ENCODE peak calls at places on chromosomes 16 and 17, in seven cellular contexts. E is lung, X is endothelial cell, U is AG04450, M is OCI-LY7, B is HFFc6, I is IMR-90. D is an unnamed sample.

GRCh38 chr16:1326380-1326779 is 7.1 kb upstream of the BAIAP3 start:
- DNase-seq in B (no peak), E (no peak), U (no peak), X (no peak), M (no peak), I (no peak), D (no peak)

GRCh38 chr16:88062341-88062861 is 111.2 kb downstream of the BANP start:
- DNase-seq in E (no peak), B (peak), U (peak), I (peak), X (no peak), M (no peak), D (no peak)

GRCh38 chr16:9092963-9093477 is 1.6 kb downstream of the HAPSTR1 start:
- DNase-seq in B (no peak), I (no peak), M (peak), U (no peak), X (peak), E (peak), D (no peak)

GRCh38 chr16:10969615-10970014 is 25.3 kb downstream of the CLEC16A start:
- DNase-seq in M (no peak), B (no peak), I (no peak), X (no peak), U (no peak), E (no peak), D (no peak)

GRCh38 chr17:73343168-73343634 is 31.4 kb upstream of the CDC42EP4 start:
- DNase-seq in U (peak), X (no peak), B (no peak), E (no peak), M (no peak), I (peak), D (peak)

GRCh38 chr17:49970498-49970897 is 1.5 kb downstream of the DLX4 start:
- DNase-seq in B (no peak), E (no peak), I (no peak), X (no peak), M (no peak), U (no peak), D (no peak)

GRCh38 chr17:50133769-50134099 is 3.8 kb upstream of the SAMD14 start:
- DNase-seq in M (no peak), E (no peak), X (no peak), I (no peak), B (no peak), U (no peak), D (peak)

GRCh38 chr16:88375236-88376052 is 7.3 kb upstream of the ZNF469 start:
- DNase-seq in M (no peak), X (no peak), I (no peak), B (no peak), U (no peak), E (no peak), D (no peak)

GRCh38 chr17:67441052-67441738 is 64.1 kb downstream of the PITPNC1 start:
- DNase-seq in I (peak), M (peak), X (peak), E (peak), U (peak), B (peak), D (no peak)

GRCh38 chr16:27625050-27625697 is 75.2 kb downstream of the KATNIP start:
- DNase-seq in E (no peak), B (no peak), X (no peak), M (no peak), U (no peak), I (peak), D (no peak)

GRCh38 chr17:28956112-28956511 is 4.8 kb upstream of the PHF12 start:
- DNase-seq in B (no peak), I (no peak), E (no peak), U (no peak), M (no peak), X (no peak), D (no peak)

GRCh38 chr17:6539871-6540270 is 16.5 kb downstream of the PITPNM3 start:
- DNase-seq in E (no peak), I (no peak), U (no peak), B (no peak), M (no peak), X (no peak), D (no peak)

GRCh38 chr17:48605409-48605864 is 651 bp upstream of the HOXB6 start:
- DNase-seq in I (no peak), E (no peak), U (no peak), X (no peak), B (no peak), M (no peak), D (no peak)

GRCh38 chr17:71068351-71068750 is 899.0 kb downstream of the KCNJ2 start:
- DNase-seq in E (no peak), I (peak), X (no peak), B (no peak), M (no peak), U (no peak), D (no peak)

GRCh38 chr16:17339764-17340541 is 130.8 kb downstream of the XYLT1 start:
- DNase-seq in M (no peak), B (peak), I (peak), U (no peak), X (no peak), E (no peak), D (no peak)

GRCh38 chr17:21360048-21360447 is 16.1 kb upstream of the KCNJ12 start:
- DNase-seq in B (no peak), M (no peak), I (no peak), U (no peak), X (no peak), E (no peak), D (no peak)

GRCh38 chr16:75494696-75495601 is at the start of gene CHST6:
- DNase-seq in X (peak), I (no peak), M (no peak), B (no peak), E (no peak), U (no peak), D (no peak)

GRCh38 chr16:30458561-30459394 is 13.1 kb upstream of the SEPHS2 start:
- DNase-seq in M (peak), U (no peak), X (no peak), E (peak), I (no peak), B (no peak), D (no peak)

GRCh38 chr17:66964930-66965800 is 658 bp downstream of the CACNG4 start:
- DNase-seq in X (peak), U (no peak), I (no peak), B (no peak), M (no peak), E (no peak), D (peak)

GRCh38 chr16:54286067-54286329 is 589 bp downstream of the IRX3 start:
- DNase-seq in I (no peak), E (no peak), X (no peak), M (no peak), U (no peak), B (no peak), D (no peak)

GRCh38 chr16:75764154-75764768 is 38.0 kb upstream of the CPHXL start:
- DNase-seq in U (peak), B (peak), M (peak), I (peak), E (peak), X (peak), D (no peak)

GRCh38 chr16:71383054-71383773 is 24.7 kb downstream of the CALB2 start:
- DNase-seq in U (no peak), E (no peak), B (peak), I (peak), X (no peak), M (no peak), D (no peak)

GRCh38 chr17:16285646-16286008 is 67.6 kb downstream of the CENPV start:
- DNase-seq in X (peak), E (no peak), B (no peak), I (no peak), M (no peak), U (no peak), D (no peak)

GRCh38 chr16:11651796-11652195 is 16.5 kb upstream of the SNN start:
- DNase-seq in M (peak), X (no peak), I (no peak), U (no peak), B (no peak), E (no peak), D (no peak)

GRCh38 chr17:11981862-11982261 is 15.4 kb downstream of the ZNF18 start:
- DNase-seq in B (no peak), M (no peak), U (no peak), E (no peak), X (no peak), I (no peak), D (no peak)
- TF ChIP-seq CTCF in B (no peak), M (no peak), U (no peak), E (no peak), X (no peak), I (no peak), D (no peak)

DNA sequence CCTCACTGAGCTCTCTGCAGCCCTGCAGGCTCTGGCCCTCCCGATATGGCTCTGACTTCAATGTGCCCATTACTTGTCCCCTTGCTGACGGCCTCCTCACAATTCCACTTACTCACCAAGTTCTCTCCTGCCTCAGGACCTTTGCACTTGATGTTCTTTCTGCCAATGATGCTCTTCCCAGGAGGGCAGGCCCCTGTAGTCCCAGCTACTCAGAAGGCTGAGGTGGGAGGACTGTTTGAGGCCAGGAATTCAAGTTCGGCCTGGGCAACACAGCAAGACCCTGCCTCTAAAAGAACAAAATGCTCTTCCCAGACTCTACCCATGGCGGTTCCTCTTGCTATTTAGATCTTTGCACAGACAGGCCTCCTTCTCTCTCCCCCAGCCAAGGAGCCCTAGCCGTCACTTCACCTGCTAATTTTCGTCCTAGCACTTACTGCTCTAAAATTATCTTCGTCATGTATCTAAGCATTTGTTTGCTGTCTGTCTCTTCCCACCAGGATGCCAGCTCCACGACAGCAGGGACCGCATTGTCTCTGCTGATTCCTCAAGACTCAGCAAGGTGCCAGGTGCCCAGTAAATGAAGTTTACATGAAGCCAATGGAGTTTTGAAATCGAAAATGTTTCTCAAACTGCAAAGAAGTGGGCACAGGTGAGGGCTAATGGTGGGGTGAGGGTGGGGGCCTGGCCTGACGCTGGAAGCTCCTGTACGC is 626 bp upstream of the RAI1 start:
- DNase-seq in U (no peak), I (no peak), M (no peak), X (no peak), B (no peak), E (no peak), D (no peak)
- TF ChIP-seq CTCF in U (no peak), I (no peak), M (no peak), X (no peak), B (no peak), E (no peak), D (no peak)

GRCh38 chr16:81263470-81264200 is 25.1 kb downstream of the BCO1 start:
- DNase-seq in B (peak), I (peak), U (no peak), E (no peak), X (no peak), M (no peak), D (no peak)
- TF ChIP-seq CTCF in B (peak), I (no peak), U (peak), E (no peak), X (no peak), M (peak), D (no peak)

GRCh38 chr16:2465653-2466415 is 5.3 kb upstream of the NTN3 start:
- DNase-seq in E (no peak), U (no peak), X (no peak), M (peak), B (no peak), I (no peak), D (no peak)

GRCh38 chr16:2468725-2469398 is 2.2 kb upstream of the NTN3 start:
- DNase-seq in I (no peak), U (no peak), E (no peak), M (peak), X (no peak), B (no peak), D (peak)

GRCh38 chr16:2468142-2468724 is 2.9 kb upstream of the NTN3 start:
- DNase-seq in E (no peak), I (peak), B (no peak), U (no peak), X (no peak), M (no peak), D (no peak)

GRCh38 chr16:2466667-2467300 is 4.3 kb upstream of the NTN3 start:
- DNase-seq in B (no peak), U (no peak), X (no peak), E (no peak), M (no peak), I (no peak), D (no peak)

GRCh38 chr16:2467301-2468141 is 3.6 kb upstream of the NTN3 start:
- DNase-seq in E (no peak), I (peak), B (peak), X (peak), U (no peak), M (peak), D (peak)
- TF ChIP-seq CTCF in E (no peak), I (peak), B (peak), X (no peak), U (no peak), M (peak), D (no peak)

DNA sequence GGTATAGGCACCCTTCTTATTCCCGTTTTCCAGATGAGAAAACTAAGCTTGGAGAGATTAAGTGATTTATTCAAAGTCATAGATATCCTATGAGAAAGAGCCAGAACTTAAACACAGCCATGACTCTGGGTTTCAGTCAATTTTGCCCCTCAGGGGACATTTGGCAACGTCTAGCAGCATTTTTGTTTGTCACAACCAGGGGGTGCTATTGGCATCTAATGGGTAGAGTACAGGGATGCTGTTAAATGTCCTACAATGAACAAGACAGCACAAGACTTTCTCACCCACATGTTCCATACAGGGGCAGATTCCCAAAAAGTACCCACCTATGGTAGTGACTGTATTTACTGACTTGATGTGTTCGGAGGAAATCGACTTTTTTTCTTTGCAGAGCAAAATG is 4.8 kb upstream of the SHISA9 start:
- DNase-seq in B (peak), M (peak), I (no peak), X (peak), U (no peak), E (no peak), D (no peak)
- TF ChIP-seq CTCF in B (peak), M (peak), I (no peak), X (peak), U (no peak), E (no peak), D (peak)

DNA sequence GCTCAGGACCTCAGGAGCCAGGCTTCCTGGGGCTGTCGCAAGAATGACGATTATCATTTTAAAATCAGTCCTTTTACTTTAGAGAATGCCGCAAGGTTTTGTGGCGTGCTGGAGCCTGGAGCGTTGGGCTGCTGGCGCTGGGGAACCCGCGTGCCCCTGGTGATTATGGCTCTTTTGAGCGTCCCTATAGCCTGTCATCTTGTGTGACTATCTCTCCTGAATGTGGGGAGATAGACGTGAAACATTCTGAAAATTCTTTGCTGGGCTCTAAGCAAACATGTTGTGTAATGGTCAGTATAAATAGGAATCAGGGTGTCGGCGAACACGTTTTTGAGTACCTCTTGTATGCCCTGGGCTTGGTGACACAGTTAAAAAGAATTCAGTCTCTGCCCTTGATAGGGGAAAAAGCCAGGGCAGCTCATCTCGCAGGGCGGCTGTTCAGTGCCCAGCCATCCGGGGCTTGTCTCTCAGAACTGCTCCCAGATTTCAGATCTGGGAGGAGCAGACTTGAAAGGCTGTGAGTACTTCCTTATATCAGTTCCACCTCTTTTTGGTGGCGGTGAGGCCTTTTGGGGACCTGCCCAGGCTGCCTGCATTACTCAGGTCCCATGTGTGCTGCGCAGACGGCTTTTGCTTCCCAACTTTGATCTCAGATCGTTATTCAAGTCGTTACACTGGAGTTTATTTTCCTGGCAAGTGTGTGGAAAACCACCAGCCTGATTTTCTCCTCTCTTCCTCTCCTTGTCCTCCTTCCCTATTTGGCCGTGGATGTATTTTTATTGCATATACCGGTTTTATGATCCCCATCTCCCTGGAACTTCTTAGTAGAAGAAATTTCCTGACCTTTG is 976 bp downstream of the SLC7A6 start:
- DNase-seq in X (no peak), M (peak), E (peak), B (peak), I (peak), U (no peak), D (no peak)
- TF ChIP-seq CTCF in X (no peak), M (no peak), E (no peak), B (no peak), I (no peak), U (no peak), D (no peak)

GRCh38 chr16:83356266-83356665 is 451.5 kb upstream of the HSBP1 start:
- DNase-seq in M (peak), E (no peak), I (peak), U (peak), B (peak), X (peak), D (no peak)
- TF ChIP-seq CTCF in M (peak), E (no peak), I (peak), U (peak), B (peak), X (peak), D (peak)

DNA sequence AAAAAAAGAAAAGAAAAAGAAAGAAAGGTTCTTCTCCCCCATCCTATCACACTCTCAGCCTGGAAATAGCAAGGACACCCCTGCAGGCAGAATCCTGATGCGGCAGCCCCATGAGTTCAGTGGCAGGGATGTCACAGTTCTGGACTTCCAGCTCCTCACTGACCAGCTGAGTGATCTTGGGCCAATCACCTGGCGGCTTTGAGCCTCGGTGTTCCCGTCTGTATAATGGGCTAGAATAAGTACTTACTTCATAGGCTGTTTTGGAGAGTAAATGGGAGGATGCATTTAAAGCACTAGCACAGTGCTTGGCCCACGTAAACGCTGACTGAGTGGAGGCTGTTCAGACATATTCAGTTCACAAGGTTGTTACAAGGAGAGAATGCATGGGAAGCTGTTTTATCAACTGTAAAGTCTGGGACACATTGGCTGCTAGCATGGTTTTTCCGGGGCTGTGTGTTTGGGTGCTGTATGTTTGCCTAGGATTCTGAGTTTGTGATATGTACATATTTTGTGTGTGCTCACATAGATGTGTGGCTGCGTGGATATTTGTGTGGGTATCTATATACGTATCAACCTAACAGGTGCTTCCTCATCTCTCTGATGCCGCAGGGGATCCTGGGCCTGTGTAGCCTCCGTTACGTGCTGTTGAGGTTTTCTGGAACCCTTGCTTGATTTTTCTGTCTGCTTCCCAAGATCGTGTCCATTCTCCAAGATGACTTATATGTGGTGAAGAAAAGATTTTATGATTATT is 3.4 kb downstream of the BHLHA9 start:
- DNase-seq in M (no peak), I (no peak), U (no peak), B (no peak), E (no peak), X (no peak), D (no peak)
- TF ChIP-seq CTCF in M (no peak), I (no peak), U (no peak), B (peak), E (no peak), X (no peak), D (no peak)

DNA sequence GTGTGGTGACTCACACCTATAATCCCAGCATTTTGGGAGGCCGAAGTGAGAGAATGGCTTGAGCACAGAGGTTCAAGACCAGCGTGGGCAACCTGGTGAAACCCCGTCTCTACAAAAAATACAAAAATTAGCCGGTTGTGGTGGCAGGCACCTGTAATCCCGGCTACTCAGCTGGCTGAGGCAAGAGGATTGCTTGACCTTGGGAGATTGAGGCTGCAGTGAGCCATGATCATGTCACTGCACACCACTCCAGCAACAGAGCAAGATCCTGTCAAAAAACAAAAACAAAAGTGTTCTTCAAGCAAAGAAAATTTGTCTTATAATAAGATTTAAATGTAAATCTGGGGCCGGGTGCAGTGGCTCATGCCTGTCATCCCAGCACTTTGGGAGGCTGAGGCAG is 51.5 kb downstream of the PAFAH1B1 start:
- DNase-seq in B (no peak), X (no peak), U (no peak), M (no peak), I (no peak), E (no peak), D (no peak)
- TF ChIP-seq CTCF in B (no peak), X (no peak), U (no peak), M (no peak), I (no peak), E (no peak), D (no peak)